ENCODE peak calls at places on chromosome 7, in seven cellular contexts. E, T, D, W, H, R and Q are unnamed samples.

GRCh38 chr7:90596745-90597526 is 815 bp downstream of the CDK14 start:
- DNase-seq in E (no peak), T (peak), D (no peak), W (peak), H (peak), R (peak), Q (peak)

GRCh38 chr7:47454066-47454950 is 127.6 kb downstream of the TNS3 start:
- DNase-seq in E (no peak), T (no peak), D (no peak), W (no peak), H (no peak), R (no peak), Q (no peak)

GRCh38 chr7:130397472-130397871 is 17.2 kb downstream of the CPA1 start:
- DNase-seq in E (no peak), T (no peak), D (no peak), W (no peak), H (no peak), R (no peak), Q (no peak)

GRCh38 chr7:2010551-2011265 is 222.0 kb downstream of the MAD1L1 start:
- DNase-seq in E (no peak), T (no peak), D (no peak), W (no peak), H (no peak), R (no peak), Q (no peak)

GRCh38 chr7:129367700-129368388 is 66.4 kb upstream of the STRIP2 start:
- DNase-seq in E (peak), T (peak), D (peak), W (peak), H (peak), R (peak), Q (peak)

GRCh38 chr7:71236488-71237179 is 104.7 kb downstream of the GALNT17 start:
- DNase-seq in E (no peak), T (no peak), D (no peak), W (no peak), H (no peak), R (no peak), Q (no peak)

GRCh38 chr7:28128608-28129007 is 52.0 kb downstream of the JAZF1 start:
- DNase-seq in E (no peak), T (no peak), D (no peak), W (no peak), H (no peak), R (no peak), Q (no peak)

GRCh38 chr7:139691253-139691781 is 86.5 kb downstream of the HIPK2 start:
- DNase-seq in E (no peak), T (peak), D (no peak), W (no peak), H (no peak), R (no peak), Q (no peak)

GRCh38 chr7:116443101-116443523 is 56.4 kb upstream of the CAV2 start:
- DNase-seq in E (no peak), T (no peak), D (peak), W (no peak), H (peak), R (peak), Q (peak)

GRCh38 chr7:151623766-151624165 is 104.1 kb upstream of the RHEB start:
- DNase-seq in E (no peak), T (no peak), D (no peak), W (no peak), H (no peak), R (no peak), Q (peak)

GRCh38 chr7:48085942-48086341 is 3.1 kb upstream of the UPP1 start:
- DNase-seq in E (no peak), T (no peak), D (no peak), W (no peak), H (no peak), R (no peak), Q (no peak)

GRCh38 chr7:70446448-70447143 is 685.3 kb upstream of the GALNT17 start:
- DNase-seq in E (no peak), T (no peak), D (no peak), W (peak), H (no peak), R (no peak), Q (peak)

GRCh38 chr7:21587139-21587773 is 44.4 kb downstream of the DNAH11 start:
- DNase-seq in E (no peak), T (no peak), D (no peak), W (no peak), H (no peak), R (no peak), Q (no peak)

GRCh38 chr7:40782836-40783235 is 648.0 kb downstream of the SUGCT start:
- DNase-seq in E (no peak), T (no peak), D (no peak), W (no peak), H (no peak), R (no peak), Q (no peak)

GRCh38 chr7:17371656-17372524 is 73.4 kb downstream of the AHR start:
- DNase-seq in E (no peak), T (no peak), D (peak), W (no peak), H (peak), R (peak), Q (peak)

GRCh38 chr7:23597908-23598224 is 684 bp downstream of the CCDC126 start:
- DNase-seq in E (no peak), T (no peak), D (no peak), W (no peak), H (no peak), R (no peak), Q (no peak)

GRCh38 chr7:105821527-105821926 is 54.9 kb downstream of the ATXN7L1 start:
- DNase-seq in E (no peak), T (no peak), D (no peak), W (no peak), H (no peak), R (no peak), Q (no peak)

GRCh38 chr7:135447783-135448182 is 62.1 kb downstream of the CNOT4 start:
- DNase-seq in E (no peak), T (no peak), D (no peak), W (no peak), H (no peak), R (no peak), Q (peak)

GRCh38 chr7:1542329-1542728 is 11.8 kb downstream of the MAFK start:
- DNase-seq in E (no peak), T (no peak), D (no peak), W (no peak), H (no peak), R (no peak), Q (no peak)

GRCh38 chr7:45573636-45574470 is at the start of gene ADCY1:
- DNase-seq in E (peak), T (peak), D (no peak), W (peak), H (no peak), R (no peak), Q (no peak)

GRCh38 chr7:84701524-84702306 is 485.1 kb downstream of the SEMA3D start:
- DNase-seq in E (no peak), T (no peak), D (peak), W (peak), H (peak), R (peak), Q (peak)

GRCh38 chr7:108000875-108001758 is 1.8 kb downstream of the LAMB1 start:
- DNase-seq in E (no peak), T (no peak), D (no peak), W (no peak), H (peak), R (peak), Q (peak)

GRCh38 chr7:76063114-76063513 is 15.2 kb downstream of the MDH2 start:
- DNase-seq in E (no peak), T (no peak), D (no peak), W (no peak), H (no peak), R (no peak), Q (no peak)

GRCh38 chr7:100087055-100087750 is 1.6 kb upstream of the COPS6 start:
- DNase-seq in E (no peak), T (no peak), D (no peak), W (no peak), H (peak), R (peak), Q (peak)

GRCh38 chr7:44325811-44326241 is 432 bp upstream of the CAMK2B start:
- DNase-seq in E (no peak), T (peak), D (no peak), W (peak), H (no peak), R (peak), Q (no peak)

GRCh38 chr7:83324596-83324995 is 161.9 kb upstream of the PCLO start:
- DNase-seq in E (no peak), T (no peak), D (no peak), W (no peak), H (no peak), R (no peak), Q (no peak)

GRCh38 chr7:46832136-46832535 is 749.8 kb downstream of the TNS3 start:
- DNase-seq in E (no peak), T (no peak), D (no peak), W (no peak), H (no peak), R (no peak), Q (no peak)

GRCh38 chr7:1513657-1514095 is 9.5 kb upstream of the INTS1 start:
- DNase-seq in E (no peak), T (no peak), D (no peak), W (no peak), H (no peak), R (no peak), Q (no peak)

GRCh38 chr7:120165231-120165630 is 107.7 kb upstream of the KCND2 start:
- DNase-seq in E (no peak), T (no peak), D (no peak), W (no peak), H (no peak), R (no peak), Q (no peak)

GRCh38 chr7:111090834-111091233 is at the start of gene LRRN3:
- DNase-seq in E (no peak), T (peak), D (no peak), W (peak), H (no peak), R (no peak), Q (no peak)

GRCh38 chr7:52500796-52501195 is 534.6 kb upstream of the POM121L12 start:
- DNase-seq in E (no peak), T (no peak), D (no peak), W (no peak), H (peak), R (peak), Q (peak)

GRCh38 chr7:131533566-131534561 is 22.6 kb downstream of the PODXL start:
- DNase-seq in E (no peak), T (no peak), D (no peak), W (no peak), H (no peak), R (no peak), Q (no peak)

GRCh38 chr7:25861704-25862253 is 290.2 kb upstream of the NFE2L3 start:
- DNase-seq in E (no peak), T (peak), D (no peak), W (no peak), H (no peak), R (no peak), Q (no peak)

GRCh38 chr7:21944616-21945373 is 904 bp downstream of the CDCA7L start:
- DNase-seq in E (no peak), T (peak), D (peak), W (peak), H (peak), R (peak), Q (peak)

GRCh38 chr7:110835209-110835608 is 255.7 kb upstream of the LRRN3 start:
- DNase-seq in E (no peak), T (peak), D (peak), W (no peak), H (peak), R (no peak), Q (peak)

GRCh38 chr7:121015560-121015959 is 27.0 kb downstream of the CPED1 start:
- DNase-seq in E (no peak), T (no peak), D (no peak), W (no peak), H (no peak), R (no peak), Q (no peak)

GRCh38 chr7:55484241-55484640 is 88.1 kb downstream of the VOPP1 start:
- DNase-seq in E (no peak), T (no peak), D (no peak), W (no peak), H (no peak), R (no peak), Q (no peak)